ENCODE peak calls at places on chromosomes 5 and 9, in six cellular contexts. H is suprapubic skin, I is Panc1, S is HCT116, R is H1, B is upper lobe of left lung. Y is an unnamed sample.

GRCh38 chr5:138950411-138951011 is 75.4 kb upstream of the LRRTM2 start:
- DNase-seq in H (no peak), I (no peak), S (no peak), R (no peak), B (peak; percentile 76), Y (no peak)

GRCh38 chr9:98930792-98931191 is 12.9 kb upstream of the COL15A1 start:
- DNase-seq in H (peak; percentile 37), I (no peak), S (no peak), R (no peak), B (no peak), Y (no peak)

GRCh38 chr5:149143470-149143869 is 2.2 kb downstream of the ABLIM3 start:
- DNase-seq in H (no peak), I (no peak), S (no peak), R (no peak), B (no peak), Y (no peak)

GRCh38 chr5:180102636-180103035 is 31.1 kb upstream of the RNF130 start:
- DNase-seq in H (no peak), I (no peak), S (no peak), R (no peak), B (no peak), Y (no peak)

GRCh38 chr9:127035948-127036347 is 86.5 kb downstream of the ANGPTL2 start:
- DNase-seq in H (no peak), I (no peak), S (no peak), R (no peak), B (no peak), Y (no peak)

GRCh38 chr9:27337833-27338526 is 41.0 kb upstream of the EQTN start:
- DNase-seq in H (no peak), I (no peak), S (no peak), R (no peak), B (peak; percentile 59), Y (no peak)

GRCh38 chr5:61332369-61332745 is 299 bp downstream of the ZSWIM6 start:
- DNase-seq in H (no peak), I (no peak), S (no peak), R (no peak), B (peak; percentile 33), Y (no peak)

GRCh38 chr9:113926211-113926610 is 50.1 kb downstream of the ZNF618 start:
- DNase-seq in H (no peak), I (no peak), S (no peak), R (no peak), B (no peak), Y (no peak)

GRCh38 chr9:122129969-122130368 is 29.6 kb downstream of the NDUFA8 start:
- DNase-seq in H (peak; percentile 48), I (no peak), S (no peak), R (no peak), B (no peak), Y (no peak)

GRCh38 chr9:121950441-121950840 is 142.7 kb downstream of the TTLL11 start:
- DNase-seq in H (no peak), I (no peak), S (no peak), R (no peak), B (no peak), Y (no peak)

GRCh38 chr5:72347801-72348305 is 27.7 kb downstream of the PTCD2 start:
- DNase-seq in H (no peak), I (no peak), S (peak; percentile 48), R (no peak), B (no peak), Y (no peak)

GRCh38 chr9:71648453-71648852 is 119.9 kb downstream of the CEMIP2 start:
- DNase-seq in H (no peak), I (no peak), S (no peak), R (no peak), B (no peak), Y (no peak)

GRCh38 chr5:62896121-62896893 is 317.7 kb downstream of the LRRC70 start:
- DNase-seq in H (no peak), I (no peak), S (no peak), R (no peak), B (no peak), Y (no peak)

GRCh38 chr9:123318192-123318591 is 37.8 kb upstream of the CRB2 start:
- DNase-seq in H (no peak), I (no peak), S (no peak), R (no peak), B (no peak), Y (no peak)

GRCh38 chr5:36457511-36458260 is 148.7 kb upstream of the SLC1A3 start:
- DNase-seq in H (no peak), I (no peak), S (no peak), R (no peak), B (no peak), Y (no peak)

GRCh38 chr5:36173426-36173825 is 21.5 kb downstream of the SKP2 start:
- DNase-seq in H (no peak), I (no peak), S (no peak), R (no peak), B (no peak), Y (no peak)

GRCh38 chr9:106888992-106889631 is 26.1 kb downstream of the ZNF462 start:
- DNase-seq in H (no peak), I (no peak), S (no peak), R (no peak), B (no peak), Y (no peak)

GRCh38 chr9:106885451-106885850 is 22.5 kb downstream of the ZNF462 start:
- DNase-seq in H (no peak), I (no peak), S (no peak), R (no peak), B (peak; percentile 82), Y (no peak)

GRCh38 chr9:106883626-106884190 is 20.7 kb downstream of the ZNF462 start:
- DNase-seq in H (no peak), I (no peak), S (no peak), R (no peak), B (peak; percentile 50), Y (no peak)

GRCh38 chr9:106887066-106887465 is 24.1 kb downstream of the ZNF462 start:
- DNase-seq in H (no peak), I (no peak), S (no peak), R (no peak), B (no peak), Y (no peak)

DNA sequence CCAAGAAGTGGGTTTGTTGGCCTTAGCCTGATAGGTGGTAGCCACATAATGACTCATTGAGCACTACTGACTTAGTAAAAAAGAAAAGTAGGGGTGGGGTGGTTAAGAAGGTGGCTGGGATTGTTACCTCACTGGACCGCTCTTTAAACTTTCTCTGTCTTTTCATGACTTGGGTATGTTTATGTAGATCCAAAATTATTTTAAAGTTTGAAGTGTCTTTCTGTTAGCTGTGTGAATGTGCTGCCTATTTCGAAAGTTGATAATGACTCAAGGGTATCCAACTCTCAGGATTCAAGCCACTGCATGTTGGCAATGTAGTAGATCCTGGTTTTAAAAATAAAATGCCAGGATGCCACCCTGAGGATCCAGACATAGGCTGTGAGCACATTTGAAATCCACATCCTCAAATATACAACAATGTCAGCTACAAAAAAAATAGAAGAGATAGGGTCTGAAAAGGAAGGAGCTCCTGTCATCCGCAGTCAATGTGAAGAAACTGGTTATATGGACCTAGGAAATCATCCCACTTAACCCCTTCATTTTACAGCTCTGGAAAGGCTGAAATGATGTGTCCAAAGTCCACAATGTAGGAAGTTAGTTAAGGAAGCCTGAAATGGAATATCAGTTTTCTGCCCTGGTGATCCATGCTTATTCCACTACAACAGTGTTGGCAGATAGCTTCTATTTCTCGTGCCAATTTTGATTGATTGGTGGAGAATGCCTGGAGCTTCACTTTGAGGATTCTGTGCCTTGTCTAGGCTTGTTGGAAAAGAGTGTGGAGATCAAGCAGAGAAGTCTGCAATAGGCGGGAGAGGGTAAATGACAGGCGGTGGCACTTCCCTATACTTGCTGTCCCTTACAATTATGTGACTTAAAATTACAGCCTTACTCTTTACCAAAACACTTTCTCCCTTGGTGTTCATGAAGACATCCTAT is 23.4 kb downstream of the ZNF462 start:
- DNase-seq in H (no peak), I (no peak), S (no peak), R (no peak), B (no peak), Y (no peak)
- TF ChIP-seq CTCF in H (no peak), I (no peak), S (no peak), R (no peak), B (no peak), Y (no peak)

GRCh38 chr5:177496111-177497010 is 1.0 kb downstream of the PDLIM7 start:
- DNase-seq in H (no peak), I (no peak), S (peak; percentile 44), R (peak; percentile 83), B (peak; percentile 74), Y (no peak)
- TF ChIP-seq POLR2AphosphoS5 in H (no peak), I (no peak), S (peak; percentile 35), R (peak; percentile 11), B (no peak), Y (no peak)

GRCh38 chr9:3473402-3473801 is 52.4 kb downstream of the RFX3 start:
- DNase-seq in H (no peak), I (no peak), S (no peak), R (no peak), B (no peak), Y (peak; percentile 29)

GRCh38 chr9:3464033-3464638 is 61.7 kb downstream of the RFX3 start:
- DNase-seq in H (no peak), I (no peak), S (no peak), R (no peak), B (no peak), Y (no peak)

GRCh38 chr9:3468407-3469205 is 57.2 kb downstream of the RFX3 start:
- DNase-seq in H (no peak), I (no peak), S (no peak), R (no peak), B (no peak), Y (no peak)

DNA sequence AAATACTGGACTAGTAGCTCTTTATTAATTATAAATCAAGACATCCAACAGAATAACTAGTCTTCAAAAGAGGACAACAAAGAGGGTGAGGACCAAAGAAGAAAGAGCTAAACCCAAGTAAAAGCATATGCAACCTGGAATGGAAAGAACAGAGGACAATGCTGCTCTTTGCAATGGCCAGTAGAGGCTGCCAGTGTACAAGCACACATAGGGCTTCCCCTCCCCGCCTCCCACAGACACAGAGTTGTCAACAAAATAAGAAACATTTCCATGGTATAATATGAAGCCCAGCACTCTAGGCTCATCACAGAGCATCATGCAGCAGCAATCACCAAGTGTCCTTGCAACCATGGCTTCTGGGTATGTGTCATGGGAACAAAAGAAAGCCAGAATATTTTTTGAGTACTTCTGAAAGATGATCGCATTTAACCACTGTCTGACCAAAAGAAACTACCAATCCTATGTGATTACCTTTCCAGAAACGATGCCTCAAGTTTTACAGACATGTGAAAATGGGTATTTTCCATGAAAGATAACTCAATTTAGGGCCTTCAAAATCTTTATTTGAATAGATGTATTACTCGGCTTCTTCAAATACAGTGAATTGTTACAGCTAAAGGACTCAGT is 58.1 kb downstream of the RFX3 start:
- DNase-seq in H (no peak), I (peak; percentile 56), S (peak; percentile 38), R (no peak), B (peak; percentile 56), Y (peak; percentile 1)
- TF ChIP-seq CTCF in H (peak; percentile 62), I (peak; percentile 84), S (peak; percentile 90), R (peak; percentile 98), B (peak; percentile 52), Y (peak; percentile 98)

DNA sequence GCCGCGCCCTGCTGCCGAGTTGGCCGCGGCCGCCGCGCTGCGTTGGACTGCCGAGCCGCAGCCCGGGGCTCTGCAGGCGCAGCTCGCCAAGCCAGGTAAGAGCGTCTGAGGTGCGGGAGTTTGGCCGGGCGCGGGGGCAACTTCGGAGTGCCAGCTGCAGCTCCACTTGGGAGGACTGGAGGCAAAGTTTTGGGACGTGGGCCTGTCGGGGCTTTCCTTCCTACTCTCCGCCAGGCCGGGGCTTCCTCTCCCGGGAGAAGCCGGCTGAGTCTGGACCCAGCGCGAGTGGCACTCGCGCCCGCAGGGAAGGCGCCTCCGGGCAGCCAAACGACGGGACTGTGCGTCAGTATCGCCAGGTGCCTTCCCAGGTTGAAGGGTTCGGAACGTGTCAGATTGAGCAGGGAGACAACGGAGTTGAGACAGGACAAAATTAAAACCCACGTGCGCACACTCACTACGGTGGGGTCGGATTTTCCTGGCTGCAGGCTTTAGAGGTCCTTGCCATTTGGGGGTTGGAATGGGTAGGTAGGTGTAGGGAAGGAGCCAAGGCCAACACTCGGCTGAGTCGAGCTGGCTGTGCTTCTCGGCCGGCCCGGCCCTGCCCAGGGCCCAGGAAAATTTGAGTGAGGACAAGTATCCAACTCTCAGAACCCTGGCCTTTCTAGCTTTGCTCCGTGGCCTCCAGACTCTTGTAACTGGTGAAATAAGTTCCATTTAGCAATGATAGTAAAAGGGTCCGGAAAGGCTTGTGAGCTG is 1.1 kb downstream of the DMRT3 start:
- DNase-seq in H (no peak), I (no peak), S (no peak), R (peak; percentile 65), B (no peak), Y (no peak)
- TF ChIP-seq POLR2AphosphoS5 in H (no peak), I (no peak), S (no peak), R (no peak), B (no peak), Y (no peak)

Y was measured in HL-60.